ENCODE peak calls at places on chromosomes 4 and X, in nine cellular contexts. H, I, U, L, D, J, C, B and Y are unnamed samples.

GRCh38 chr4:148054275-148054674 is 322.4 kb downstream of the ARHGAP10 start:
- DNase-seq in L (no peak), H (no peak), B (no peak), J (no peak), D (no peak), C (no peak), I (no peak), U (no peak), Y (no peak)

GRCh38 chr4:177287298-177287697 is 22.4 kb upstream of the NEIL3 start:
- DNase-seq in D (no peak), I (no peak), C (no peak), J (no peak), B (no peak), U (no peak), H (no peak), L (no peak), Y (no peak)

GRCh38 chrX:112687189-112687691 is 7.5 kb upstream of the LHFPL1 start:
- DNase-seq in U (no peak), B (no peak), C (no peak), H (peak; percentile 2), D (no peak), I (no peak), L (no peak), J (no peak), Y (no peak)

GRCh38 chr4:94208918-94209317 is 1.3 kb downstream of the SMARCAD1 start:
- DNase-seq in J (no peak), B (no peak), L (no peak), H (no peak), C (no peak), U (no peak), I (no peak), D (no peak), Y (no peak)

GRCh38 chrX:110992611-110993010 is 103.4 kb upstream of the PAK3 start:
- DNase-seq in D (peak; percentile 16), I (no peak), J (no peak), B (peak; percentile 58), U (peak; percentile 41), C (no peak), L (no peak), H (no peak), Y (peak; percentile 20)

GRCh38 chr4:5710065-5710961 is 688 bp upstream of the EVC start:
- DNase-seq in I (no peak), H (no peak), D (peak; percentile 20), B (no peak), U (no peak), J (no peak), C (no peak), L (no peak), Y (no peak)

GRCh38 chr4:89838005-89838404 is 1.0 kb upstream of the SNCA start:
- DNase-seq in J (no peak), C (no peak), L (no peak), D (peak; percentile 16), B (no peak), U (no peak), H (no peak), I (no peak), Y (no peak)

GRCh38 chr4:176784816-176785215 is 7.9 kb downstream of the VEGFC start:
- DNase-seq in U (no peak), B (no peak), D (no peak), J (no peak), H (no peak), I (no peak), L (no peak), C (no peak), Y (no peak)

GRCh38 chr4:42280327-42281095 is 116.8 kb upstream of the SHISA3 start:
- DNase-seq in C (no peak), D (peak; percentile 65), I (no peak), J (no peak), B (peak; percentile 72), L (no peak), U (no peak), H (no peak), Y (no peak)

GRCh38 chr4:137576437-137576836 is 44.1 kb upstream of the PCDH18 start:
- DNase-seq in D (no peak), J (no peak), I (no peak), B (no peak), C (no peak), L (no peak), U (no peak), H (no peak), Y (no peak)

GRCh38 chr4:165493359-165493758 is 114.6 kb downstream of the CPE start:
- DNase-seq in L (peak; percentile 54), U (peak; percentile 81), C (peak; percentile 82), J (no peak), I (peak; percentile 41), B (peak; percentile 88), D (peak; percentile 43), H (peak; percentile 19), Y (peak; percentile 30)

GRCh38 chr4:165079476-165079875 is 25.8 kb downstream of the TRIM75 start:
- DNase-seq in I (no peak), U (no peak), B (no peak), L (no peak), D (peak; percentile 26), J (peak; percentile 16), C (no peak), H (no peak), Y (no peak)